ENCODE peak calls at places on chromosomes 6 and 20, in seven cellular contexts. P is SK-N-SH, W is esophagus squamous epithelium, J is lung, K is heart right ventricle, L is psoas muscle, Y is body of pancreas. F is an unnamed sample. For H3K36me3, the result is how much of the 10 kb centered on the place peaks cover.

GRCh38 chr6:13429406-13429753 is 58.0 kb downstream of the GFOD1 start:
- DNase-seq in P (no peak), W (no peak), J (no peak), K (no peak), L (no peak), Y (no peak), F (no peak)

GRCh38 chr20:51365670-51366069 is 176.8 kb downstream of the NFATC2 start:
- DNase-seq in P (no peak), W (no peak), J (no peak), K (no peak), L (no peak), Y (no peak), F (no peak)

GRCh38 chr6:167731731-167732422 is 94.8 kb upstream of the AFDN start:
- DNase-seq in P (no peak), W (no peak), J (no peak), K (no peak), L (no peak), Y (no peak), F (no peak)

GRCh38 chr6:46048646-46049297 is 33.1 kb upstream of the CLIC5 start:
- DNase-seq in P (no peak), W (no peak), J (no peak), K (no peak), L (no peak), Y (no peak), F (no peak)

GRCh38 chr6:35146453-35146852 is 5.3 kb upstream of the TCP11 start:
- DNase-seq in P (peak), W (no peak), J (peak), K (peak), L (no peak), Y (peak), F (no peak)

GRCh38 chr6:163341671-163342070 is 72.8 kb upstream of the QKI start:
- DNase-seq in P (no peak), W (no peak), J (no peak), K (no peak), L (peak), Y (no peak), F (no peak)

GRCh38 chr6:147001621-147002020 is 202.6 kb upstream of the STXBP5 start:
- DNase-seq in P (no peak), W (no peak), J (no peak), K (no peak), L (no peak), Y (no peak), F (no peak)

GRCh38 chr6:123329337-123329736 is 307.4 kb downstream of the TRDN start:
- DNase-seq in P (no peak), W (no peak), J (no peak), K (no peak), L (no peak), Y (no peak), F (no peak)

GRCh38 chr6:80214436-80215022 is 108.1 kb downstream of the BCKDHB start:
- DNase-seq in P (peak), W (no peak), J (no peak), K (no peak), L (no peak), Y (peak), F (no peak)

GRCh38 chr6:17964633-17965032 is 22.8 kb downstream of the KIF13A start:
- DNase-seq in P (no peak), W (no peak), J (no peak), K (no peak), L (no peak), Y (no peak), F (no peak)

GRCh38 chr20:42018979-42019378 is 400.8 kb upstream of the CHD6 start:
- DNase-seq in P (no peak), W (no peak), J (no peak), K (no peak), L (no peak), Y (no peak), F (no peak)

GRCh38 chr6:165308926-165309731 is at the start of gene C6orf118:
- DNase-seq in P (peak), W (no peak), J (peak), K (peak), L (peak), Y (peak), F (peak)

GRCh38 chr6:21594427-21595264 is 1.1 kb downstream of the SOX4 start:
- DNase-seq in P (peak), W (no peak), J (peak), K (peak), L (peak), Y (peak), F (no peak)

GRCh38 chr20:17928633-17929311 is 39.8 kb downstream of the SNX5 start:
- DNase-seq in P (no peak), W (no peak), J (no peak), K (no peak), L (no peak), Y (peak), F (no peak)

GRCh38 chr6:123803862-123804681 is at the start of gene NKAIN2:
- DNase-seq in P (no peak), W (no peak), J (no peak), K (peak), L (peak), Y (no peak), F (no peak)

GRCh38 chr6:135637701-135638100 is 140.2 kb upstream of the AHI1 start:
- DNase-seq in P (no peak), W (no peak), J (no peak), K (no peak), L (no peak), Y (no peak), F (no peak)

GRCh38 chr6:134551245-134551960 is 233.5 kb upstream of the SGK1 start:
- DNase-seq in P (no peak), W (no peak), J (no peak), K (no peak), L (no peak), Y (no peak), F (no peak)

GRCh38 chr6:20719980-20720379 is 185.7 kb downstream of the CDKAL1 start:
- DNase-seq in P (no peak), W (no peak), J (no peak), K (no peak), L (no peak), Y (no peak), F (no peak)

DNA sequence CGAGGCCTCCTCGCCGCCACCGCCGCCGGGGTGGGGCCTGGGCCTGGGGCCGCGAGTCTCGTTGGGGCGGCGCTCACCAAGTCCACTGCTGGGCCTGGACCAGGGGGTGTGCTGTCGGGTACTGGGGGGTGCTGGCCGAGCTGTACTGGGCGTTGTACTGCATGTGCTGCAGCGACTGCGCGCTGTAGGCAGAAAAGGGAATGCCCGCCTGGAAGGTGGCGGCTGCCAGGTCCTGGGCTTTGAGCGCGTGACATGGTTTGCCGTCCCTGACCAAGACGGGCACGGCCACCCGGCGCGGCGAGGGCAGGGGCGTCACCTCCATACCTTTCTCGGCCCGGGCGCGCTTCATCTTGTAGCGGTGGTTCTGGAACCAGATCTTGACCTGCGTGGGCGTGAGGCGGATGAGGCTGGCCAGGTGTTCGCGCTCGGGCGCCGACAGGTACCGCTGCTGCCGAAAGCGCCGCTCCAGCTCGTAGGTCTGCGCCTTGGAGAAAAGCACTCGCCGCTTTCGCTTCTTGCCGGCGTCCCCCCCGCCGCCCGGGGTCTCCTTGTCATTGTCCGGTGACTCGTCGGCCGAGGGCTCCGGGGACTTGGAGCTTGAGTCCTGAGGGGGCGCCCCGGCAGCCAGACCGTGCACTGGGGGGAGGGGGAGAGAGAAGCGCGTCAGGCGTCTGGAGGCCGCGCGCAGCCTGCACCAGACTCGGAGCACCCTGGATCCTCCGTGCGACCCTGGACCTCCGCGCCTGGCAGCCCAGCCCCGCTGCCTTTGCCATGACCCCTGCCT is 1.8 kb downstream of the NKX2-2 start:
- DNase-seq in P (peak), W (no peak), J (no peak), K (no peak), L (peak), Y (no peak), F (no peak)
- H3K4me3 ChIP-seq in P (no peak), W (peak), J (no peak), K (peak), L (peak), Y (no peak), F (no peak)

GRCh38 chr20:45082468-45082867 is 18.5 kb downstream of the KCNS1 start:
- DNase-seq in P (no peak), W (no peak), J (no peak), K (no peak), L (no peak), Y (no peak), F (no peak)

GRCh38 chr20:45077559-45077958 is 23.4 kb downstream of the KCNS1 start:
- DNase-seq in P (no peak), W (no peak), J (no peak), K (no peak), L (no peak), Y (no peak), F (no peak)

GRCh38 chr20:45085289-45085688 is 15.6 kb downstream of the KCNS1 start:
- DNase-seq in P (no peak), W (no peak), J (no peak), K (no peak), L (no peak), Y (no peak), F (no peak)

GRCh38 chr20:45083127-45083526 is 17.8 kb downstream of the KCNS1 start:
- DNase-seq in P (no peak), W (no peak), J (no peak), K (no peak), L (no peak), Y (no peak), F (no peak)

GRCh38 chr20:45080867-45081616 is 19.9 kb downstream of the KCNS1 start:
- DNase-seq in P (no peak), W (no peak), J (no peak), K (no peak), L (no peak), Y (no peak), F (no peak)
- H3K36me3 ChIP-seq in P (under half), W (under half), J (under half), K (under half), L (under half), Y (under half), F (under half)

GRCh38 chr20:5974531-5974930 is 24.1 kb downstream of the MCM8 start:
- DNase-seq in P (no peak), W (no peak), J (no peak), K (no peak), L (no peak), Y (no peak), F (no peak)
- TF ChIP-seq CTCF in P (no peak), W (no peak), J (no peak), K (no peak), L (no peak), Y (no peak), F (no peak)

DNA sequence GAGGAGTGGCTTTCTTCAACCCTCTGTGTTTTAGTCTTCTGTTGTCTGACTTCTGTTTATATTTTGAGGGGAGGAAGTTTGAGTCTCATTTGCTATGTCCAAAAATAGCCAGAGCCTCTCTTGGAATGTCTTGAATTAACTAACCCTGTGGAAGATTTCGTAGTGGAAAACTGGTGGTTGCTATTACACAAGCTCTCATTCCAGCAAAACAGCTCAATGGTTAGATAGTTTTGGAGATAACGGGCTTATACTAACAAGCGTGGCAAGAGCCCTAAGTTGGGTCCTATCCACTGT is 1.6 kb downstream of the CCN2 start:
- DNase-seq in P (no peak), W (no peak), J (no peak), K (no peak), L (no peak), Y (no peak), F (no peak)
- H3K4me3 ChIP-seq in P (peak), W (peak), J (peak), K (peak), L (peak), Y (no peak), F (peak)

GRCh38 chr20:49984426-49985153 is 1.8 kb downstream of the SNAI1 start:
- DNase-seq in P (no peak), W (no peak), J (no peak), K (no peak), L (no peak), Y (no peak), F (no peak)

GRCh38 chr20:49985157-49985556 is 2.4 kb downstream of the SNAI1 start:
- DNase-seq in P (no peak), W (no peak), J (no peak), K (no peak), L (no peak), Y (no peak), F (no peak)

GRCh38 chr20:49982346-49983122 is at the start of gene SNAI1:
- DNase-seq in P (peak), W (no peak), J (peak), K (peak), L (peak), Y (peak), F (no peak)

GRCh38 chr20:49983123-49983847 is 505 bp downstream of the SNAI1 start:
- DNase-seq in P (peak), W (no peak), J (no peak), K (no peak), L (no peak), Y (no peak), F (no peak)

GRCh38 chr20:49983848-49984408 is 1.1 kb downstream of the SNAI1 start:
- DNase-seq in P (peak), W (no peak), J (no peak), K (peak), L (no peak), Y (no peak), F (no peak)
- H3K36me3 ChIP-seq in P (under half), W (under half), J (under half), K (under half), L (under half), Y (under half), F (under half)

DNA sequence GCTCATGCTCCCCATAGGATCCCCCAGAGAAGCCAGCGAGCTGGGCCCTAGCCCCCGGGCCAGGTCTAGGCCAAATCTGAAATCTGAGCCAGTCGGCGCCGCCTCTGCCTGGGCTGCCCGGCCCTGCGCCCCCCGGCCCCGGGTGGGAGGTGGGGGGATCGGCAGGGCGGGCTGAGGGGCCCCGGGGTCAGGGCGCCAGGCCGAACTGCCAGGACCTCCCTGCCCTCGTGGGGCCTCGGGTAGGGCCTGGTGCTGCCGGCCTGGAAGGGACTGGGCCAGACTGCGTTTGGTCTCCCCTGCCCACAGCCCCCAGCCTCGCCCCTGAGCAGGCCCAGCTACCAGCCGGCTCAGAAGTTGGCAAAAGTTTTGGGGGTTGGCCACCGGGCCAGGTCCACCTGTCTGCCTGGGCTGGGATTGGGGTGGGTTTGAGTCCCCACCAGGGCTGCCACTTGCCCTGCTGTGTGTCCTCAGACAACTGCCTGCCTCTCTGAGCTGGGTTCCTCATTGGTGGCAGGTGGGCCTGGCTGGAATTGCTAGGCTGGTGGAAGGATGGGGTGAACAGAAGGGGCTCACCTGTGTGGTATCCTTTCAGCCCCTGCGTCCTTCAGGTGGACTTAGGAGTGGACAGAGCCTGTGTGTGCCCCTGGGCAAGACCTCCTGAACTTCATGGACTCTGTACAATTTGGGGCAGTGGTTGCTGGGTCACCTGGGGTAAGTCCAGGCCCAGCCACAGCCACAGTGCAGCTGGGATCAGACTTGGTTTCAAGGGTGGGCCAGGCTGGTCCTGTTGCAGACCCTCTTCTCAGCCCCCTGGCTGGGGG is 796 bp downstream of the SRC start:
- DNase-seq in P (peak), W (no peak), J (no peak), K (no peak), L (no peak), Y (no peak), F (no peak)
- TF ChIP-seq CTCF in P (no peak), W (no peak), J (no peak), K (no peak), L (no peak), Y (no peak), F (no peak)

GRCh38 chr20:59606566-59606965 is 2.2 kb downstream of the PHACTR3 start:
- DNase-seq in P (no peak), W (no peak), J (no peak), K (no peak), L (no peak), Y (no peak), F (no peak)

GRCh38 chr20:59605691-59606364 is 1.5 kb downstream of the PHACTR3 start:
- DNase-seq in P (peak), W (no peak), J (no peak), K (no peak), L (no peak), Y (no peak), F (no peak)

GRCh38 chr20:59603176-59603575 is 1.2 kb upstream of the PHACTR3 start:
- DNase-seq in P (no peak), W (no peak), J (no peak), K (no peak), L (no peak), Y (no peak), F (no peak)

GRCh38 chr20:59603727-59604608 is at the start of gene PHACTR3:
- DNase-seq in P (peak), W (no peak), J (no peak), K (no peak), L (no peak), Y (no peak), F (no peak)

GRCh38 chr20:59604770-59605665 is 678 bp downstream of the PHACTR3 start:
- DNase-seq in P (peak), W (no peak), J (no peak), K (peak), L (no peak), Y (no peak), F (no peak)
- H3K4me3 ChIP-seq in P (no peak), W (peak), J (no peak), K (peak), L (no peak), Y (no peak), F (no peak)

GRCh38 chr6:109372070-109372585 is 10.1 kb downstream of the CD164 start:
- DNase-seq in P (no peak), W (no peak), J (no peak), K (no peak), L (no peak), Y (no peak), F (no peak)
- H3K36me3 ChIP-seq in P (half or more), W (under half), J (under half), K (under half), L (under half), Y (under half), F (under half)

GRCh38 chr6:143059616-143060353 is 904 bp upstream of the AIG1 start:
- DNase-seq in P (peak), W (no peak), J (no peak), K (no peak), L (no peak), Y (peak), F (peak)

GRCh38 chr6:143060806-143061596 is at the start of gene AIG1:
- DNase-seq in P (peak), W (peak), J (peak), K (no peak), L (peak), Y (no peak), F (no peak)

GRCh38 chr6:143058987-143059386 is 1.7 kb upstream of the AIG1 start:
- DNase-seq in P (no peak), W (no peak), J (no peak), K (no peak), L (no peak), Y (no peak), F (no peak)

GRCh38 chr6:143061597-143062385 is 1.1 kb downstream of the AIG1 start:
- DNase-seq in P (no peak), W (no peak), J (no peak), K (no peak), L (no peak), Y (no peak), F (no peak)

DNA sequence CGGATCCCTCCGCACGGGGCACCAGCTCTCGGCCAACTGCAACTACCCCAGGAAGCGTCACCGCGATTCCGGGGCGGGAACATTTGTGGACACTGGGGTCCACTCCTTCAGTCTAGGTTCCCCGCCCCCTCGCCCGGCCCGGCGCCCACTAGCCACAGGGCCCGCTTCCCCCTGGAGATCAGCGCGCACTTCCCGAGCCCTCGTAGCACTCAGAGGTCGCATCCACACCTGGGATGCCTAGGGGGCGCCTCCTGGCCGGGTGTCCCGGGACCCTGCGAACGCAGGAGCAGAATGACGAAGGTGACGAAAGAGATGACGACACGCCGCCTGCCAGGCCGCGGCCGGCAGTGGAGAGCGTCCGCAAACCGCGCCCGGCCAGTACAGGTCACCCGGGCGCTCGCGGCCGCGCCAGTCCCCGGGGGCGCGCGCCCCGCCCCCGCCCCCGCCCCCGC is 309 bp upstream of the AIG1 start:
- DNase-seq in P (peak), W (peak), J (peak), K (peak), L (peak), Y (peak), F (peak)
- TF ChIP-seq CTCF in P (no peak), W (no peak), J (no peak), K (peak), L (no peak), Y (no peak), F (peak)

F was measured in kidney epithelial cell.